ENCODE peak calls at places on chromosomes 12 and 14, in six cellular contexts. I is activated gamma-delta T cell treated with anti-CD3 and anti-CD28 coated beads, Interleukin-2, amount 50 U/mL, for 16 hours; R is RPMI8226; T is midbrain; P is T-helper 17 cell; O is AG04449. J is an unnamed sample.

GRCh38 chr14:98607341-98607910 is 664.6 kb downstream of the BCL11B start:
- DNase-seq in I (no peak), R (no peak), T (no peak), P (no peak), O (no peak), J (no peak)

GRCh38 chr14:75675265-75675960 is 14.4 kb downstream of the TTLL5 start:
- DNase-seq in I (no peak), R (no peak), T (no peak), P (no peak), O (no peak), J (no peak)

GRCh38 chr14:53022593-53022992 is 71.7 kb upstream of the FERMT2 start:
- DNase-seq in I (no peak), R (no peak), T (no peak), P (no peak), O (no peak), J (no peak)

GRCh38 chr12:72368719-72369505 is 96.7 kb downstream of the TRHDE start:
- DNase-seq in I (no peak), R (no peak), T (no peak), P (no peak), O (no peak), J (no peak)

GRCh38 chr12:131205534-131205933 is 251.8 kb downstream of the ADGRD1 start:
- DNase-seq in I (no peak), R (no peak), T (no peak), P (no peak), O (no peak), J (no peak)

GRCh38 chr12:76020281-76020680 is 11.3 kb downstream of the PHLDA1 start:
- DNase-seq in I (peak; percentile 70), R (no peak), T (no peak), P (peak; percentile 60), O (no peak), J (peak; percentile 16)

GRCh38 chr12:17992002-17992656 is 97.9 kb downstream of the RERGL start:
- DNase-seq in I (no peak), R (peak; percentile 52), T (peak; percentile 42), P (no peak), O (peak; percentile 12), J (no peak)

GRCh38 chr14:20413785-20414117 is 450 bp upstream of the TEP1 start:
- DNase-seq in I (no peak), R (peak; percentile 23), T (peak; percentile 43), P (no peak), O (no peak), J (no peak)

GRCh38 chr12:113749433-113749815 is 216.7 kb downstream of the RBM19 start:
- DNase-seq in I (no peak), R (no peak), T (no peak), P (no peak), O (no peak), J (no peak)

GRCh38 chr14:100121643-100122480 is 37.6 kb downstream of the DEGS2 start:
- DNase-seq in I (no peak), R (no peak), T (no peak), P (no peak), O (no peak), J (no peak)

GRCh38 chr14:45766247-45766646 is 513.2 kb upstream of the MIS18BP1 start:
- DNase-seq in I (no peak), R (no peak), T (no peak), P (no peak), O (no peak), J (no peak)

GRCh38 chr14:21279783-21280182 is at the start of gene RPGRIP1:
- DNase-seq in I (no peak), R (no peak), T (no peak), P (no peak), O (no peak), J (no peak)

GRCh38 chr12:80627773-80628172 is 79.7 kb upstream of the MYF6 start:
- DNase-seq in I (no peak), R (no peak), T (no peak), P (no peak), O (peak; percentile 21), J (no peak)

GRCh38 chr14:84006643-84007137 is 1523.3 kb upstream of the FLRT2 start:
- DNase-seq in I (no peak), R (no peak), T (no peak), P (no peak), O (no peak), J (no peak)

J was measured in effector CD8-positive, alpha-beta T cell.